ENCODE peak calls at places on chromosomes 7 and 10, in seven cellular contexts. Q, S, W, Y, M, Z and D are unnamed samples.

GRCh38 chr10:24383681-24384106 is 174.8 kb downstream of the KIAA1217 start:
- DNase-seq in Q (peak; percentile 89), S (peak; percentile 86), W (peak; percentile 93), Y (peak; percentile 97), M (no peak), Z (peak; percentile 92), D (peak; percentile 100)

GRCh38 chr10:3745582-3745981 is 39.4 kb downstream of the KLF6 start:
- DNase-seq in Q (no peak), S (no peak), W (no peak), Y (no peak), M (no peak), Z (no peak), D (no peak)

GRCh38 chr7:104861729-104862128 is 152.3 kb upstream of the KMT2E start:
- DNase-seq in Q (no peak), S (no peak), W (no peak), Y (no peak), M (no peak), Z (no peak), D (no peak)

GRCh38 chr10:117341061-117341460 is 34.2 kb downstream of the PDZD8 start:
- DNase-seq in Q (no peak), S (no peak), W (no peak), Y (no peak), M (no peak), Z (no peak), D (no peak)

GRCh38 chr7:140489021-140489349 is 9.7 kb upstream of the MKRN1 start:
- DNase-seq in Q (no peak), S (no peak), W (no peak), Y (no peak), M (no peak), Z (no peak), D (no peak)

GRCh38 chr7:107118109-107118900 is 50.5 kb upstream of the HBP1 start:
- DNase-seq in Q (no peak), S (no peak), W (no peak), Y (no peak), M (no peak), Z (peak; percentile 40), D (peak; percentile 48)

GRCh38 chr10:58481569-58482109 is 31.0 kb upstream of the BICC1 start:
- DNase-seq in Q (no peak), S (no peak), W (no peak), Y (no peak), M (no peak), Z (no peak), D (no peak)

GRCh38 chr10:31034041-31034918 is 2.6 kb upstream of the ZNF438 start:
- DNase-seq in Q (no peak), S (no peak), W (no peak), Y (no peak), M (no peak), Z (peak; percentile 97), D (peak; percentile 98)

GRCh38 chr7:11780267-11780666 is 51.7 kb downstream of the THSD7A start:
- DNase-seq in Q (no peak), S (no peak), W (no peak), Y (no peak), M (no peak), Z (no peak), D (no peak)

GRCh38 chr7:22193361-22194016 is 163.5 kb downstream of the RAPGEF5 start:
- DNase-seq in Q (no peak), S (no peak), W (peak; percentile 34), Y (peak; percentile 26), M (no peak), Z (peak; percentile 52), D (peak; percentile 50)

GRCh38 chr10:80599424-80599847 is 61.7 kb downstream of the SH2D4B start:
- DNase-seq in Q (peak; percentile 76), S (peak; percentile 45), W (no peak), Y (peak; percentile 37), M (peak; percentile 51), Z (peak; percentile 36), D (peak; percentile 69)

GRCh38 chr10:97499561-97500296 is 1.0 kb downstream of the UBTD1 start:
- DNase-seq in Q (peak; percentile 84), S (peak; percentile 71), W (peak; percentile 72), Y (peak; percentile 74), M (peak; percentile 49), Z (peak; percentile 78), D (peak; percentile 58)

GRCh38 chr10:60257767-60258428 is 131.8 kb downstream of the ANK3 start:
- DNase-seq in Q (no peak), S (no peak), W (no peak), Y (no peak), M (no peak), Z (no peak), D (no peak)

GRCh38 chr10:34889004-34889869 is 74.1 kb upstream of the PARD3 start:
- DNase-seq in Q (no peak), S (no peak), W (no peak), Y (no peak), M (no peak), Z (no peak), D (no peak)

GRCh38 chr10:3748484-3748883 is 36.5 kb downstream of the KLF6 start:
- DNase-seq in Q (no peak), S (peak; percentile 20), W (no peak), Y (no peak), M (peak; percentile 13), Z (no peak), D (no peak)

GRCh38 chr7:26618898-26619297 is 245.5 kb downstream of the SKAP2 start:
- DNase-seq in Q (no peak), S (no peak), W (no peak), Y (no peak), M (peak; percentile 31), Z (no peak), D (no peak)
- TF ChIP-seq CTCF in Q (no peak), S (no peak), W (no peak), Y (no peak), M (no peak), Z (no peak), D (no peak)

GRCh38 chr7:122299935-122300606 is 4.5 kb downstream of the FEZF1 start:
- DNase-seq in Q (no peak), S (no peak), W (no peak), Y (no peak), M (no peak), Z (no peak), D (no peak)

GRCh38 chr7:122300607-122301079 is 3.9 kb downstream of the FEZF1 start:
- DNase-seq in Q (no peak), S (no peak), W (no peak), Y (no peak), M (no peak), Z (no peak), D (no peak)

GRCh38 chr7:122298131-122298530 is 6.4 kb downstream of the FEZF1 start:
- DNase-seq in Q (no peak), S (no peak), W (no peak), Y (no peak), M (no peak), Z (no peak), D (no peak)

GRCh38 chr7:122298618-122299017 is 5.9 kb downstream of the FEZF1 start:
- DNase-seq in Q (no peak), S (no peak), W (no peak), Y (no peak), M (no peak), Z (no peak), D (no peak)

GRCh38 chr7:122299624-122299934 is 5.0 kb downstream of the FEZF1 start:
- DNase-seq in Q (no peak), S (no peak), W (no peak), Y (no peak), M (no peak), Z (no peak), D (no peak)
- H3K4me3 ChIP-seq in Q (no peak overlapping the region), S (no peak overlapping the region), W (no peak overlapping the region), Y (peak overlapping the region; percentile 9), M (no peak overlapping the region), Z (no peak overlapping the region), D (no peak overlapping the region)

GRCh38 chr10:44436240-44436639 is 51.3 kb upstream of the CXCL12 start:
- DNase-seq in Q (no peak), S (no peak), W (no peak), Y (no peak), M (no peak), Z (no peak), D (no peak)
- TF ChIP-seq CTCF in Q (no peak), S (no peak), W (no peak), Y (no peak), M (no peak), Z (no peak), D (no peak)

GRCh38 chr10:11023009-11023408 is 5.3 kb downstream of the CELF2 start:
- DNase-seq in Q (no peak), S (no peak), W (no peak), Y (no peak), M (no peak), Z (no peak), D (no peak)
- H3K4me3 ChIP-seq in Q (no peak overlapping the region), S (no peak overlapping the region), W (no peak overlapping the region), Y (no peak overlapping the region), M (no peak overlapping the region), Z (no peak overlapping the region), D (no peak overlapping the region)